ENCODE peak calls at places on chromosomes 5 and 9, in nine cellular contexts. E is naive B cell; V is activated CD4-positive, alpha-beta T cell treated with anti-CD3 and anti-CD28 coated beads, Interleukin-2, amount 50 U/mL, for 1 hour; F is left ventricle myocardium superior; G is effector memory CD4-positive, alpha-beta T cell; U is astrocyte of the spinal cord; Y is right atrium auricular region; K is CD4-positive, alpha-beta memory T cell; S is nephron progenitor cell. R is an unnamed sample.

GRCh38 chr5:125140855-125141254 is 394.4 kb upstream of the ZNF608 start:
- DNase-seq in E (no peak), V (no peak), F (no peak), G (no peak), U (peak; percentile 68), Y (no peak), K (no peak), S (no peak), R (no peak)

GRCh38 chr9:107569171-107569570 is 79.6 kb upstream of the KLF4 start:
- DNase-seq in E (no peak), V (no peak), F (no peak), G (no peak), U (no peak), Y (no peak), K (no peak), S (no peak), R (no peak)

GRCh38 chr9:21549251-21549765 is 67.2 kb upstream of the IFNE start:
- DNase-seq in E (no peak), V (no peak), F (no peak), G (no peak), U (peak; percentile 98), Y (no peak), K (no peak), S (no peak), R (peak; percentile 98)

GRCh38 chr5:180289966-180290365 is 1.9 kb downstream of the MAPK9 start:
- DNase-seq in E (no peak), V (no peak), F (no peak), G (no peak), U (no peak), Y (no peak), K (no peak), S (no peak), R (no peak)

GRCh38 chr5:117455236-117456233 is 880.9 kb upstream of the SEMA6A start:
- DNase-seq in E (no peak), V (no peak), F (peak; percentile 14), G (no peak), U (no peak), Y (no peak), K (no peak), S (no peak), R (no peak)

GRCh38 chr9:107067715-107068416 is 204.9 kb downstream of the ZNF462 start:
- DNase-seq in E (no peak), V (no peak), F (no peak), G (no peak), U (no peak), Y (no peak), K (no peak), S (no peak), R (no peak)

GRCh38 chr5:73950441-73950873 is 324.5 kb downstream of the ARHGEF28 start:
- DNase-seq in E (no peak), V (no peak), F (no peak), G (no peak), U (peak; percentile 48), Y (no peak), K (no peak), S (no peak), R (peak; percentile 54)

GRCh38 chr5:62587737-62588136 is 9.1 kb downstream of the LRRC70 start:
- DNase-seq in E (no peak), V (no peak), F (no peak), G (no peak), U (no peak), Y (no peak), K (no peak), S (no peak), R (no peak)

GRCh38 chr5:14900661-14901461 is 29.3 kb upstream of the ANKH start:
- DNase-seq in E (no peak), V (no peak), F (peak; percentile 59), G (no peak), U (peak; percentile 68), Y (peak; percentile 76), K (no peak), S (no peak), R (no peak)

GRCh38 chr9:126722922-126723806 is 81.7 kb upstream of the ZBTB43 start:
- DNase-seq in E (peak; percentile 65), V (peak; percentile 67), F (peak; percentile 69), G (peak; percentile 63), U (no peak), Y (no peak), K (peak; percentile 77), S (peak; percentile 70), R (no peak)

GRCh38 chr5:73822989-73823339 is 197.0 kb downstream of the ARHGEF28 start:
- DNase-seq in E (no peak), V (no peak), F (no peak), G (no peak), U (peak; percentile 59), Y (no peak), K (no peak), S (no peak), R (no peak)

GRCh38 chr9:135066291-135066690 is 21.2 kb upstream of the OLFM1 start:
- DNase-seq in E (no peak), V (no peak), F (no peak), G (no peak), U (no peak), Y (no peak), K (no peak), S (no peak), R (no peak)

GRCh38 chr5:60026174-60026573 is 132.6 kb upstream of the PDE4D start:
- DNase-seq in E (no peak), V (no peak), F (no peak), G (no peak), U (peak; percentile 25), Y (no peak), K (no peak), S (no peak), R (no peak)

GRCh38 chr9:33923998-33924701 is 107.2 kb downstream of the UBE2R2 start:
- DNase-seq in E (no peak), V (no peak), F (peak; percentile 47), G (no peak), U (no peak), Y (no peak), K (no peak), S (no peak), R (no peak)

GRCh38 chr9:109289931-109290330 is 30.9 kb downstream of the EPB41L4B start:
- DNase-seq in E (no peak), V (no peak), F (no peak), G (no peak), U (no peak), Y (no peak), K (no peak), S (no peak), R (no peak)

GRCh38 chr5:168747987-168748777 is 169.0 kb upstream of the PANK3 start:
- DNase-seq in E (no peak), V (peak; percentile 1), F (peak; percentile 58), G (no peak), U (no peak), Y (no peak), K (no peak), S (peak; percentile 72), R (no peak)

GRCh38 chr9:13513710-13514444 is 234.4 kb upstream of the MPDZ start:
- DNase-seq in E (no peak), V (no peak), F (no peak), G (no peak), U (peak; percentile 37), Y (no peak), K (no peak), S (peak; percentile 26), R (no peak)

GRCh38 chr5:140429724-140430123 is 28.1 kb downstream of the ANKHD1 start:
- DNase-seq in E (no peak), V (no peak), F (no peak), G (no peak), U (no peak), Y (no peak), K (no peak), S (no peak), R (no peak)

GRCh38 chr5:74516217-74516636 is 124.3 kb downstream of the ENC1 start:
- DNase-seq in E (no peak), V (no peak), F (no peak), G (no peak), U (peak; percentile 26), Y (no peak), K (no peak), S (no peak), R (no peak)

GRCh38 chr5:67094476-67095300 is 101.9 kb downstream of the CD180 start:
- DNase-seq in E (no peak), V (no peak), F (no peak), G (no peak), U (peak; percentile 92), Y (no peak), K (no peak), S (no peak), R (peak; percentile 90)

GRCh38 chr9:16405421-16405820 is 465.0 kb downstream of the BNC2 start:
- DNase-seq in E (no peak), V (no peak), F (no peak), G (no peak), U (no peak), Y (no peak), K (no peak), S (no peak), R (no peak)

GRCh38 chr5:170307575-170308465 is 10.2 kb upstream of the LCP2 start:
- DNase-seq in E (no peak), V (no peak), F (peak; percentile 76), G (no peak), U (peak; percentile 38), Y (peak; percentile 95), K (no peak), S (no peak), R (no peak)

GRCh38 chr5:176658007-176658599 is 10.8 kb downstream of the TSPAN17 start:
- DNase-seq in E (peak; percentile 52), V (peak; percentile 68), F (peak; percentile 82), G (peak; percentile 22), U (peak; percentile 62), Y (peak; percentile 81), K (peak; percentile 55), S (peak; percentile 79), R (peak; percentile 50)

GRCh38 chr5:132662925-132663770 is 5.2 kb downstream of the IL13 start:
- DNase-seq in E (no peak), V (no peak), F (no peak), G (no peak), U (no peak), Y (no peak), K (peak; percentile 32), S (no peak), R (no peak)

GRCh38 chr9:127163409-127163808 is 41.0 kb upstream of the ANGPTL2 start:
- DNase-seq in E (no peak), V (no peak), F (no peak), G (no peak), U (peak; percentile 78), Y (no peak), K (no peak), S (no peak), R (no peak)

GRCh38 chr5:157168286-157168685 is 2.2 kb upstream of the GARIN3 start:
- DNase-seq in E (no peak), V (no peak), F (no peak), G (no peak), U (no peak), Y (peak; percentile 13), K (no peak), S (no peak), R (no peak)

GRCh38 chr5:58002318-58002717 is 457.6 kb downstream of the PLK2 start:
- DNase-seq in E (no peak), V (no peak), F (no peak), G (no peak), U (peak; percentile 6), Y (no peak), K (no peak), S (no peak), R (no peak)

GRCh38 chr5:157535042-157535865 is 40.3 kb downstream of the ADAM19 start:
- DNase-seq in E (no peak), V (no peak), F (peak; percentile 59), G (no peak), U (peak; percentile 55), Y (peak; percentile 73), K (no peak), S (no peak), R (no peak)

GRCh38 chr9:120998111-120998510 is 52.0 kb downstream of the C5 start:
- DNase-seq in E (no peak), V (no peak), F (no peak), G (no peak), U (no peak), Y (no peak), K (no peak), S (no peak), R (no peak)

GRCh38 chr5:6080436-6080835 is 297.9 kb downstream of the MED10 start:
- DNase-seq in E (no peak), V (no peak), F (no peak), G (no peak), U (no peak), Y (no peak), K (no peak), S (no peak), R (no peak)

GRCh38 chr9:83563360-83563759 is 25.2 kb upstream of the FRMD3 start:
- DNase-seq in E (no peak), V (no peak), F (no peak), G (no peak), U (no peak), Y (no peak), K (no peak), S (no peak), R (no peak)